ENCODE peak calls at places on chromosomes 16 and 17, in four cellular contexts. One of them, this sample, is unnamed.

GRCh38 chr16:57264950-57265371 is 19.5 kb downstream of the PLLP start:
- DNase-seq in HepG2: no peak
- DNase-seq in GM12878: no peak
- DNase-seq in H1: no peak
- DNase-seq in this sample: no peak

GRCh38 chr16:70324998-70325765 is 21.5 kb upstream of the DDX19A start:
- DNase-seq in HepG2: no peak
- DNase-seq in GM12878: no peak
- DNase-seq in H1: no peak
- DNase-seq in this sample: no peak

GRCh38 chr16:10981697-10982216 is 37.4 kb downstream of the CLEC16A start:
- DNase-seq in HepG2: peak; percentile 45
- DNase-seq in GM12878: no peak
- DNase-seq in H1: no peak
- DNase-seq in this sample: no peak

GRCh38 chr17:58252141-58252540 is 13.8 kb downstream of the LPO start:
- DNase-seq in HepG2: no peak
- DNase-seq in GM12878: no peak
- DNase-seq in H1: no peak
- DNase-seq in this sample: no peak

GRCh38 chr17:9370464-9370863 is 205.2 kb downstream of the STX8 start:
- DNase-seq in HepG2: peak; percentile 50
- DNase-seq in GM12878: no peak
- DNase-seq in H1: no peak
- DNase-seq in this sample: no peak

GRCh38 chr17:35731239-35731931 is at the start of gene RASL10B:
- DNase-seq in HepG2: peak; percentile 41
- DNase-seq in GM12878: no peak
- DNase-seq in H1: no peak
- DNase-seq in this sample: peak; percentile 70

GRCh38 chr16:21684199-21684598 is 20.4 kb downstream of the OTOA start:
- DNase-seq in HepG2: peak; percentile 50
- DNase-seq in GM12878: no peak
- DNase-seq in H1: no peak
- DNase-seq in this sample: no peak

GRCh38 chr16:16028311-16028999 is 79.0 kb downstream of the ABCC1 start:
- DNase-seq in HepG2: no peak
- DNase-seq in GM12878: no peak
- DNase-seq in H1: no peak
- DNase-seq in this sample: no peak

GRCh38 chr17:52678211-52678610 is 519.7 kb upstream of the CA10 start:
- DNase-seq in HepG2: no peak
- DNase-seq in GM12878: no peak
- DNase-seq in H1: no peak
- DNase-seq in this sample: no peak

GRCh38 chr17:39872700-39873099 is 4.7 kb downstream of the ZPBP2 start:
- DNase-seq in HepG2: peak; percentile 20
- DNase-seq in GM12878: no peak
- DNase-seq in H1: no peak
- DNase-seq in this sample: no peak

GRCh38 chr16:12538667-12539081 is 265.0 kb downstream of the CPPED1 start:
- DNase-seq in HepG2: no peak
- DNase-seq in GM12878: no peak
- DNase-seq in H1: no peak
- DNase-seq in this sample: no peak

GRCh38 chr16:16033208-16033717 is 83.8 kb downstream of the ABCC1 start:
- DNase-seq in HepG2: no peak
- DNase-seq in GM12878: no peak
- DNase-seq in H1: no peak
- DNase-seq in this sample: no peak

GRCh38 chr17:57666198-57666870 is 78.8 kb downstream of the CCDC182 start:
- DNase-seq in HepG2: no peak
- DNase-seq in GM12878: no peak
- DNase-seq in H1: no peak
- DNase-seq in this sample: no peak

GRCh38 chr17:38871247-38871991 is 1.6 kb downstream of the LASP1 start:
- DNase-seq in HepG2: peak; percentile 98
- DNase-seq in GM12878: peak; percentile 45
- DNase-seq in H1: no peak
- DNase-seq in this sample: no peak

GRCh38 chr17:51144266-51145022 is 8.9 kb upstream of the NME1 start:
- DNase-seq in HepG2: no peak
- DNase-seq in GM12878: no peak
- DNase-seq in H1: no peak
- DNase-seq in this sample: no peak

GRCh38 chr17:51152766-51153209 is 571 bp upstream of the NME1 start:
- DNase-seq in HepG2: peak; percentile 27
- DNase-seq in GM12878: no peak
- DNase-seq in H1: no peak
- DNase-seq in this sample: no peak

GRCh38 chr17:51142597-51142996 is 10.8 kb upstream of the NME1 start:
- DNase-seq in HepG2: no peak
- DNase-seq in GM12878: no peak
- DNase-seq in H1: no peak
- DNase-seq in this sample: no peak

GRCh38 chr17:51150932-51151331 is 2.4 kb upstream of the NME1 start:
- DNase-seq in HepG2: no peak
- DNase-seq in GM12878: no peak
- DNase-seq in H1: no peak
- DNase-seq in this sample: no peak

DNA sequence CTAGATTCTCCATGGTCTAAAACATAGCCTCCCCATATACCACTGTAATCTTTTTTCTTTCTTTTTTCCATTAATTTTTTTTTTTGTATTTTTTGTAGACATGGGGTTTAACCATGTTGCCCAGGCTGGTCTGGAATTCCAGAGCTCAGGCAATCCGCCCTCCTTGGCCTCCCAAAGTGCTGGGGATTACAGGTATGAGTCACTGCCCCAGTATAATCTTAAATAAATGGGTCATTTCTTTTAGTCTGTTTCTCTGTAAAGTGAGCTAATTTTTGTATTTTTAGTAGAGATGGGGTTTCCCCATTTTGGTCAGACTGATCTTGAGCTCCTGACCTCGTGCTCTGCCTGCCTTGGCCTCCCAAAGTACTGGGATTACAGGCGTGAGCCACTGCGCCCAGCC is 5.7 kb upstream of the NME1 start:
- DNase-seq in HepG2: no peak
- DNase-seq in GM12878: no peak
- DNase-seq in H1: no peak
- DNase-seq in this sample: no peak
- TF ChIP-seq TAF1 in HepG2: no peak
- TF ChIP-seq TAF1 in GM12878: no peak
- TF ChIP-seq TAF1 in H1: no peak
- TF ChIP-seq TAF1 in this sample: no peak

GRCh38 chr16:87465306-87465705 is 27.5 kb downstream of the ZCCHC14 start:
- DNase-seq in HepG2: peak; percentile 79
- DNase-seq in GM12878: no peak
- DNase-seq in H1: no peak
- DNase-seq in this sample: no peak
- TF ChIP-seq TAF1 in HepG2: no peak
- TF ChIP-seq TAF1 in GM12878: no peak
- TF ChIP-seq TAF1 in H1: no peak
- TF ChIP-seq TAF1 in this sample: no peak

GRCh38 chr17:44359458-44360143 is 4.1 kb downstream of the FAM171A2 start:
- DNase-seq in HepG2: no peak
- DNase-seq in GM12878: no peak
- DNase-seq in H1: no peak
- DNase-seq in this sample: no peak

GRCh38 chr17:44361292-44362055 is 2.2 kb downstream of the FAM171A2 start:
- DNase-seq in HepG2: no peak
- DNase-seq in GM12878: no peak
- DNase-seq in H1: no peak
- DNase-seq in this sample: no peak

GRCh38 chr17:44362056-44362355 is 1.6 kb downstream of the FAM171A2 start:
- DNase-seq in HepG2: no peak
- DNase-seq in GM12878: no peak
- DNase-seq in H1: no peak
- DNase-seq in this sample: no peak

GRCh38 chr17:44360144-44360533 is 3.5 kb downstream of the FAM171A2 start:
- DNase-seq in HepG2: no peak
- DNase-seq in GM12878: no peak
- DNase-seq in H1: no peak
- DNase-seq in this sample: no peak

DNA sequence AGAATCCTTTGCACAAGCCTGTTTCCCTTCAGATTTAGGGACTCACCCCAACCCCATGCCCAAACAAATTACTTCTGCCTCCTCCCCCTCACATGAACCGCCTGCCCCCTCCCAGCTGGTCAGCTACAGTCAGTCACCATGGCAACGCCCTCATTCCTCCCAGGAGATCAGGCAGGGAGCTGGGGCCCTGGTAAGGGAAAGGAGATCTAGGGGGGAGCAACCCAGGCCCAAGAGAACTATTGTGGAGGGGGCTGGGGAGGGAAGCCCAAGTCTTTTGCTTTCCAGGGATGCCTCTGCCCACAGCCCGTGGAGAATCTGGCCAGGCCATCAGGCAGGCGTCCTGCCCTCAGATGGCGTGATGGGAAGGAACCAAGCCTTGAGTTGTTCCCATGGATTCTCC is 2.8 kb downstream of the FAM171A2 start:
- DNase-seq in HepG2: no peak
- DNase-seq in GM12878: no peak
- DNase-seq in H1: no peak
- DNase-seq in this sample: no peak
- TF ChIP-seq TAF1 in HepG2: no peak
- TF ChIP-seq TAF1 in GM12878: no peak
- TF ChIP-seq TAF1 in H1: no peak
- TF ChIP-seq TAF1 in this sample: no peak

DNA sequence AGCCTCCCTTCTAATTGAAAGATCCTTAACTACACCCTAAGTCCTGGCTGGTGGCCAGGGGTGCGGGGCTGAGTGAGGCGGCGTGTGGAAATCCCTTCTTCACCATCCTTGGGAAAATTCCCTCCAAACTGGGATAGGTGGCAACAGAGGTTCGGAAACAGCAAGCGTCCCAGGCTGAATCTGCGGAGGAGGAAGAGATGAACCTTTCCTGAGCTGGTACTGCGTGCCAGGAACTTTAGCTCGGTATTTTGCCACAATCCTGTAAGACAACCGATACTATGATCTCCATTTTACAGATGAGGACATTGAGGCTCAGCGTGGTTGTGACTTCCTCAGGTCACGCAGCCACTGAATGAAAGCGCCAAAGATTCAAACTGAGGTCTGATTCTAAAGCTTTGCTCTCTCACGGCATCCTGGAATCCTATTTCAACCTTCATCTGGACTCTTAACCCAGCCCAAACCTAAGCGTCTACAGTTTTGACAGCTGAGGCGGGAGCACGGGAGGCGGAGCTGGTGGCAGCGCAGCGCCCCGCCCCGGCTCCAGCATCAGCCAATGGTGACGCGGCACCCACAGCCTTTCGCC is 570 bp upstream of the CYLD start:
- DNase-seq in HepG2: no peak
- DNase-seq in GM12878: no peak
- DNase-seq in H1: no peak
- DNase-seq in this sample: no peak
- TF ChIP-seq TAF1 in HepG2: no peak
- TF ChIP-seq TAF1 in GM12878: no peak
- TF ChIP-seq TAF1 in H1: no peak
- TF ChIP-seq TAF1 in this sample: peak; percentile 65

GRCh38 chr17:17565471-17566365 is 25.8 kb downstream of the PEMT start:
- DNase-seq in HepG2: no peak
- DNase-seq in GM12878: no peak
- DNase-seq in H1: no peak
- DNase-seq in this sample: no peak
- TF ChIP-seq TAF1 in HepG2: no peak
- TF ChIP-seq TAF1 in GM12878: no peak
- TF ChIP-seq TAF1 in H1: no peak
- TF ChIP-seq TAF1 in this sample: no peak

GRCh38 chr17:11853321-11854151 is 143.7 kb downstream of the ZNF18 start:
- DNase-seq in HepG2: no peak
- DNase-seq in GM12878: no peak
- DNase-seq in H1: no peak
- DNase-seq in this sample: no peak
- TF ChIP-seq TAF1 in HepG2: no peak
- TF ChIP-seq TAF1 in GM12878: no peak
- TF ChIP-seq TAF1 in H1: no peak
- TF ChIP-seq TAF1 in this sample: no peak

GRCh38 chr16:64308721-64309120 is 813.1 kb downstream of the CDH11 start:
- DNase-seq in HepG2: no peak
- DNase-seq in GM12878: no peak
- DNase-seq in H1: no peak
- DNase-seq in this sample: no peak

GRCh38 chr16:64305663-64306062 is 816.2 kb downstream of the CDH11 start:
- DNase-seq in HepG2: no peak
- DNase-seq in GM12878: no peak
- DNase-seq in H1: no peak
- DNase-seq in this sample: no peak

GRCh38 chr16:64309398-64310110 is 812.3 kb downstream of the CDH11 start:
- DNase-seq in HepG2: no peak
- DNase-seq in GM12878: no peak
- DNase-seq in H1: no peak
- DNase-seq in this sample: no peak

GRCh38 chr16:64307431-64307830 is 814.4 kb downstream of the CDH11 start:
- DNase-seq in HepG2: no peak
- DNase-seq in GM12878: no peak
- DNase-seq in H1: no peak
- DNase-seq in this sample: no peak

GRCh38 chr16:64304376-64304775 is 817.5 kb downstream of the CDH11 start:
- DNase-seq in HepG2: no peak
- DNase-seq in GM12878: no peak
- DNase-seq in H1: no peak
- DNase-seq in this sample: no peak
- TF ChIP-seq TAF1 in HepG2: no peak
- TF ChIP-seq TAF1 in GM12878: no peak
- TF ChIP-seq TAF1 in H1: no peak
- TF ChIP-seq TAF1 in this sample: no peak

DNA sequence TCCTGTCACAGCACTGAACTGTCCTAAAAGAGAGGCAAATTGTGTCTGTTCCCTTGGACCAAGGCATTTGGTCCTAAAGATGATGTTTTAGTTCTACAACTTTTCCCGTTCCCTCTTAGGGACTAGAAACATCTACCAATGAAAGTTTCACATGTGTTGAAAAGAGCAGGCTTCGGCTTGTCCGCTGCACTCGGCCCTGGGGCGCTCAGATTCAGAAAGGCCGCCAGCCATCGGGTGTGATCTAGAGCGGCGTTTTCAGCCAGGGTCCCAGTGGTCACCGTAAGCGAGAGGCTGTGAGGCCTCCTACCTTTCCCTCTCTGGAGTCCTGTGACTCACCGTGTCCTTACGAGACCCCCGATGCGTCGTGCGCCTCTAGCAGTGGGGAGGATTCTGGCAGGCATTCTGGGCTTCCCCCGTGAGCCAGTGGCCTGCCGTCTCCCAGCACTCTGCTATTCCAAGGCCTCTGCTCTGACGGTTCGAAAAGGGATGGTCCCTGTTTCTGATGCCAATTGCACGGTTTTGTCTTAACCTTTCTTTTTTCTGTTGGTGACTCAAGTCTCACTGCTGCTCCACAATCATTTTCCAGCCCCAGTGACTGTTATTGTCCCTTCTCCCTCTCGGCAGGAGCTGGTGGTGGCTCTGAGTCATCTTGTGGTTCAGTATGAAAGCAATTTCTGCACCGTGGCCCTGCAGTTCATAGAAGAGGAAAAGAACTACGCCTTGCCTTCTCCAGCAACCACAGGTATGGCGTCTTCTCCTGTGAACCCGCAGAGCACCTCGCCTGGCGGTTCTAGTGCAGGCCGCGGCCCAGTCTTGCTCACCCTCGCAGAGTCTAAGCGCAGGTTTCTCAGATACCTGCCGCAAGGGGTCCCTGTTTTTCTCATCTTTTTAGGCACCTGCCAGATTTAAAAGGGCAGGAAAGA is 100.3 kb upstream of the CHMP6 start:
- DNase-seq in HepG2: no peak
- DNase-seq in GM12878: peak; percentile 56
- DNase-seq in H1: no peak
- DNase-seq in this sample: no peak
- TF ChIP-seq TAF1 in HepG2: no peak
- TF ChIP-seq TAF1 in GM12878: no peak
- TF ChIP-seq TAF1 in H1: no peak
- TF ChIP-seq TAF1 in this sample: no peak

This sample was measured in GM12891.